ENCODE peak calls at places on chromosomes 1 and 21, in five cellular contexts. X is colonic mucosa, R is OCI-LY7, W is breast epithelium, L is heart left ventricle. D is an unnamed sample.

GRCh38 chr1:178267646-178268094 is 173.8 kb downstream of the RASAL2 start:
- DNase-seq in X (no peak), R (no peak), W (no peak), L (no peak), D (no peak)

GRCh38 chr1:168535536-168535935 is 8.3 kb downstream of the XCL2 start:
- DNase-seq in X (no peak), R (no peak), W (no peak), L (no peak), D (no peak)

GRCh38 chr1:54546651-54547348 is 1.2 kb upstream of the ACOT11 start:
- DNase-seq in X (no peak), R (no peak), W (no peak), L (no peak), D (no peak)

GRCh38 chr21:37358392-37358791 is 8.2 kb upstream of the DYRK1A start:
- DNase-seq in X (no peak), R (no peak), W (no peak), L (no peak), D (no peak)

GRCh38 chr1:204513117-204513716 is 3.0 kb upstream of the MDM4 start:
- DNase-seq in X (no peak), R (peak; percentile 96), W (no peak), L (peak; percentile 49), D (peak; percentile 58)

GRCh38 chr1:186513526-186513925 is 52.6 kb upstream of the PDC start:
- DNase-seq in X (no peak), R (no peak), W (no peak), L (no peak), D (no peak)

GRCh38 chr21:16419188-16419874 is 689.5 kb downstream of the USP25 start:
- DNase-seq in X (peak; percentile 30), R (no peak), W (peak; percentile 47), L (peak; percentile 90), D (no peak)

GRCh38 chr1:215824245-215824644 is 257.1 kb downstream of the KCTD3 start:
- DNase-seq in X (no peak), R (no peak), W (no peak), L (no peak), D (no peak)

GRCh38 chr1:245270063-245270462 is 115.3 kb downstream of the KIF26B start:
- DNase-seq in X (no peak), R (no peak), W (no peak), L (no peak), D (no peak)

GRCh38 chr1:4628992-4629391 is 25.4 kb upstream of the AJAP1 start:
- DNase-seq in X (no peak), R (no peak), W (no peak), L (no peak), D (no peak)
- H3K9me3 ChIP-seq in X (no peaks in the 10 kb centered on the region), R (no peaks in the 10 kb centered on the region), W (peaks cover 5% of the 10 kb centered on the region), L (no peaks in the 10 kb centered on the region), D (no peaks in the 10 kb centered on the region)

DNA sequence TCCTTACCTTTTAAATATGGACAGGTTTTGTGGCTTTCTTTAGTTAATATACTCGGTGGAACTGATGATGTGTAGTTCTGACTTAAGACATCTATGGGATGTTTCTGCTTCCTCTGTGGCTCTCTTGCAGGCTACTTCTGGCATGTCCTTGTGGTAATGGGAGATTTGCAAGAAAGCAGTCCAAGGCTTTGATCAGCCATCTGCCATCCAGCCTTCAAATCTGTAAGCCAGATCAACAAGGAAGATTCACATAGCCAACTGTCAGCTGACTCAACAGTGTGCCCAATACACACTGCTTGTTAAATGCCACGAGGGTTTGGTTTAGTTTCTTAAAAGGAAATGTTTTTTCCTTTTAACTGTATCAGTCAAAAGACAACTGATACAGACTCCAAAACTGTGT is 722.2 kb upstream of the CHRM3 start:
- DNase-seq in X (no peak), R (no peak), W (no peak), L (no peak), D (no peak)
- H3K9me3 ChIP-seq in X (no peaks in the 10 kb centered on the region), R (no peaks in the 10 kb centered on the region), W (no peaks in the 10 kb centered on the region), L (no peaks in the 10 kb centered on the region), D (no peaks in the 10 kb centered on the region)

GRCh38 chr1:184473176-184473966 is 86.5 kb downstream of the C1orf21 start:
- DNase-seq in X (no peak), R (no peak), W (no peak), L (no peak), D (no peak)
- H3K9me3 ChIP-seq in X (no peaks in the 10 kb centered on the region), R (no peaks in the 10 kb centered on the region), W (no peaks in the 10 kb centered on the region), L (no peaks in the 10 kb centered on the region), D (no peaks in the 10 kb centered on the region)

GRCh38 chr1:4756184-4756504 is 101.7 kb downstream of the AJAP1 start:
- DNase-seq in X (no peak), R (no peak), W (no peak), L (no peak), D (no peak)

GRCh38 chr1:4755301-4756183 is 101.1 kb downstream of the AJAP1 start:
- DNase-seq in X (no peak), R (no peak), W (no peak), L (no peak), D (no peak)

GRCh38 chr1:4754816-4755215 is 100.4 kb downstream of the AJAP1 start:
- DNase-seq in X (no peak), R (no peak), W (no peak), L (no peak), D (no peak)

GRCh38 chr1:4759671-4760070 is 105.3 kb downstream of the AJAP1 start:
- DNase-seq in X (no peak), R (no peak), W (no peak), L (no peak), D (no peak)

DNA sequence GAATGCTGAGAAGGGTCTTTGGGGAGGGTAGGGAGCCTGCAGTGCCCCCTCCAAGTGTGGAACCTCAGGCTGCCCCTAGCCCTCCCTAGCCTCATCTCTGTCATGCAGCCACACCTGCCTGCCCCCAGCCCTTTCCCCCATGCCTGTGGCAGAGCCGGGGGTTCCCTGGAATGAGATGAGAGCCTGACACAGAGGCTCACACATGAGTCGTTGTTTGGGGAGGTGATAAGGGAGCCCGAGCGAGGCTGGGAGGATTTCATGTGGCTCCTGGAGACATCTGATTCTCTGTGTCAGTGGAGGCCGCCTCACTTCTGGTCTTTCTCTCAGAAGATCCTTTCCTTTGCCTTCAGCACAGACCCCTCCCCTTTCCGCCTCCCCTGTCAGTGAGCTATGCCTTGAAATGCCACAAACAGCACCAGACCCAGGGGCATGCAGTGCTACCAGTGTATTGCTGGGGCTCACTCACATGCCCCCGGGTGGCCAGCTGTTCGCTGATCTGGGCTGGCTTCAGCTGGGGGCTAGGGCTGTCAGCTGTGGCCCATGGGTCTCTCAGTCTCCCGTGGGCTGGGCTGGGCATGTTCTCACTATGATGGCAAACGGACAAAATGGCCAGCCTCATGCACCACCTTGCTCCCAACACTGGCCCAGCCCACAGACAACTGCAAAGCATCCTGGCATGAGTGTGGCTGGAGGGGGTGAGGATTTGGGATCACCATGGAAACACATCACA is 102.6 kb downstream of the AJAP1 start:
- DNase-seq in X (no peak), R (no peak), W (no peak), L (no peak), D (no peak)
- H3K9me3 ChIP-seq in X (no peaks in the 10 kb centered on the region), R (no peaks in the 10 kb centered on the region), W (no peaks in the 10 kb centered on the region), L (no peaks in the 10 kb centered on the region), D (no peaks in the 10 kb centered on the region)

D was measured in CD4-positive, alpha-beta T cell.